ENCODE peak calls at places on chromosomes 4 and X, in eight cellular contexts. U is effector CD8-positive, alpha-beta T cell; O is ovary; J is HTR-8/SVneo; W is fibroblast of lung; M is NCI-H446; Z is ACHN; S is NCI-H1417 treated with DMSO at 0.1 percent for 48 hours. P is an unnamed sample.

GRCh38 chrX:940691-941090 is 271.8 kb downstream of the CRLF2 start:
- DNase-seq in M (no peak), U (no peak), W (no peak), S (no peak), Z (no peak), O (no peak), J (no peak), P (no peak)

GRCh38 chr4:147843162-147843561 is 111.3 kb downstream of the ARHGAP10 start:
- DNase-seq in M (no peak), J (peak; percentile 32), U (no peak), Z (peak; percentile 31), S (no peak), W (no peak), O (no peak), P (no peak)

GRCh38 chr4:121062466-121062975 is 9.8 kb downstream of the NDNF start:
- DNase-seq in Z (no peak), W (peak; percentile 29), O (no peak), U (no peak), S (no peak), J (no peak), M (no peak), P (no peak)

GRCh38 chr4:23947826-23948225 is 58.0 kb upstream of the PPARGC1A start:
- DNase-seq in J (no peak), S (no peak), O (no peak), U (no peak), Z (no peak), W (peak; percentile 32), M (no peak), P (no peak)

GRCh38 chrX:135000516-135000915 is 9.7 kb downstream of the SMIM10 start:
- DNase-seq in W (peak; percentile 14), M (no peak), Z (no peak), O (no peak), J (no peak), U (no peak), S (no peak), P (no peak)

GRCh38 chrX:154327026-154327820 is 31.6 kb downstream of the TKTL1 start:
- DNase-seq in Z (no peak), W (peak; percentile 51), O (no peak), U (no peak), S (no peak), M (no peak), J (no peak), P (no peak)

GRCh38 chrX:81957900-81958545 is 756.1 kb downstream of the SH3BGRL start:
- DNase-seq in J (no peak), U (no peak), O (no peak), S (no peak), Z (peak; percentile 17), W (peak; percentile 0), M (peak; percentile 1), P (peak; percentile 67)

GRCh38 chr4:107666134-107666533 is 53.9 kb downstream of the PAPSS1 start:
- DNase-seq in Z (peak; percentile 20), O (no peak), U (no peak), M (peak; percentile 23), S (no peak), J (peak; percentile 2), W (peak; percentile 29), P (peak; percentile 32)

GRCh38 chrX:323721-324628 is 5.4 kb upstream of the GTPBP6 start:
- DNase-seq in J (no peak), W (peak; percentile 81), O (no peak), S (no peak), U (no peak), Z (peak; percentile 33), M (no peak), P (peak; percentile 60)

GRCh38 chr4:103306870-103307345 is 108.8 kb upstream of the CENPE start:
- DNase-seq in J (no peak), O (no peak), S (no peak), Z (no peak), U (no peak), W (no peak), M (no peak), P (no peak)

GRCh38 chr4:36533944-36534343 is 252.5 kb downstream of the DTHD1 start:
- DNase-seq in S (no peak), W (no peak), O (no peak), J (no peak), Z (no peak), U (no peak), M (no peak), P (no peak)

GRCh38 chrX:150365051-150365952 is 2.2 kb downstream of the MAMLD1 start:
- DNase-seq in S (no peak), U (peak; percentile 11), O (peak; percentile 78), W (peak; percentile 58), M (peak; percentile 63), J (no peak), Z (peak; percentile 65), P (peak; percentile 39)